ENCODE peak calls at places on chromosome 15, in six cellular contexts. One of them, this sample, is unnamed.

GRCh38 chr15:67135494-67135893 is 70.1 kb downstream of the SMAD3 start:
- DNase-seq in neural crest cell: no peak
- DNase-seq in K562: no peak
- DNase-seq in cardiac fibroblast: no peak
- DNase-seq in body of pancreas: no peak
- DNase-seq in Calu3: no peak
- DNase-seq in this sample: no peak

GRCh38 chr15:29183071-29183831 is 86.4 kb downstream of the NSMCE3 start:
- DNase-seq in cardiac fibroblast: peak; percentile 2
- DNase-seq in body of pancreas: no peak
- DNase-seq in K562: no peak
- DNase-seq in neural crest cell: no peak
- DNase-seq in Calu3: no peak
- DNase-seq in this sample: no peak

GRCh38 chr15:42494998-42495360 is 455 bp upstream of the SNAP23 start:
- DNase-seq in body of pancreas: peak; percentile 67
- DNase-seq in K562: peak; percentile 12
- DNase-seq in Calu3: peak; percentile 30
- DNase-seq in neural crest cell: no peak
- DNase-seq in cardiac fibroblast: peak; percentile 86
- DNase-seq in this sample: peak; percentile 31

GRCh38 chr15:75397494-75397893 is 29.1 kb upstream of the MAN2C1 start:
- DNase-seq in cardiac fibroblast: peak; percentile 11
- DNase-seq in Calu3: no peak
- DNase-seq in body of pancreas: no peak
- DNase-seq in neural crest cell: no peak
- DNase-seq in K562: no peak
- DNase-seq in this sample: no peak

GRCh38 chr15:51380999-51381806 is 39.7 kb downstream of the GLDN start:
- DNase-seq in cardiac fibroblast: peak; percentile 90
- DNase-seq in neural crest cell: peak; percentile 44
- DNase-seq in Calu3: peak; percentile 72
- DNase-seq in body of pancreas: peak; percentile 57
- DNase-seq in K562: peak; percentile 81
- DNase-seq in this sample: peak; percentile 47

GRCh38 chr15:85551221-85551832 is 170.9 kb downstream of the AKAP13 start:
- DNase-seq in neural crest cell: no peak
- DNase-seq in K562: no peak
- DNase-seq in Calu3: no peak
- DNase-seq in cardiac fibroblast: peak; percentile 28
- DNase-seq in body of pancreas: no peak
- DNase-seq in this sample: no peak

GRCh38 chr15:39574416-39574815 is 6.5 kb upstream of the THBS1 start:
- DNase-seq in Calu3: no peak
- DNase-seq in cardiac fibroblast: peak; percentile 50
- DNase-seq in body of pancreas: no peak
- DNase-seq in K562: no peak
- DNase-seq in neural crest cell: no peak
- DNase-seq in this sample: no peak

GRCh38 chr15:84871428-84871985 is 13.0 kb upstream of the SLC28A1 start:
- DNase-seq in Calu3: no peak
- DNase-seq in cardiac fibroblast: no peak
- DNase-seq in neural crest cell: no peak
- DNase-seq in K562: no peak
- DNase-seq in body of pancreas: no peak
- DNase-seq in this sample: no peak

GRCh38 chr15:87080547-87080946 is 1000.9 kb downstream of the AGBL1 start:
- DNase-seq in neural crest cell: no peak
- DNase-seq in K562: no peak
- DNase-seq in Calu3: no peak
- DNase-seq in body of pancreas: no peak
- DNase-seq in cardiac fibroblast: no peak
- DNase-seq in this sample: no peak

GRCh38 chr15:99635794-99636193 is 70.0 kb downstream of the MEF2A start:
- DNase-seq in body of pancreas: no peak
- DNase-seq in cardiac fibroblast: no peak
- DNase-seq in Calu3: no peak
- DNase-seq in neural crest cell: no peak
- DNase-seq in K562: no peak
- DNase-seq in this sample: no peak

GRCh38 chr15:79849789-79850188 is 47.0 kb downstream of the MTHFS start:
- DNase-seq in Calu3: peak; percentile 30
- DNase-seq in K562: peak; percentile 22
- DNase-seq in neural crest cell: peak; percentile 44
- DNase-seq in body of pancreas: peak; percentile 21
- DNase-seq in cardiac fibroblast: peak; percentile 67
- DNase-seq in this sample: no peak

GRCh38 chr15:52496776-52497470 is 31.8 kb downstream of the MYO5A start:
- DNase-seq in K562: no peak
- DNase-seq in neural crest cell: no peak
- DNase-seq in cardiac fibroblast: peak; percentile 67
- DNase-seq in body of pancreas: no peak
- DNase-seq in Calu3: peak; percentile 1
- DNase-seq in this sample: no peak

GRCh38 chr15:51634591-51635198 is 12.1 kb upstream of the DMXL2 start:
- DNase-seq in Calu3: no peak
- DNase-seq in K562: no peak
- DNase-seq in cardiac fibroblast: no peak
- DNase-seq in neural crest cell: no peak
- DNase-seq in body of pancreas: no peak
- DNase-seq in this sample: no peak

GRCh38 chr15:38885001-38885400 is 320.4 kb upstream of the RASGRP1 start:
- DNase-seq in neural crest cell: no peak
- DNase-seq in cardiac fibroblast: peak; percentile 78
- DNase-seq in K562: no peak
- DNase-seq in Calu3: no peak
- DNase-seq in body of pancreas: no peak
- DNase-seq in this sample: no peak

GRCh38 chr15:91209318-91209717 is 109.3 kb downstream of the SV2B start:
- DNase-seq in Calu3: no peak
- DNase-seq in body of pancreas: no peak
- DNase-seq in K562: no peak
- DNase-seq in cardiac fibroblast: no peak
- DNase-seq in neural crest cell: no peak
- DNase-seq in this sample: no peak

GRCh38 chr15:36972704-36973103 is 127.6 kb downstream of the MEIS2 start:
- DNase-seq in Calu3: no peak
- DNase-seq in cardiac fibroblast: no peak
- DNase-seq in K562: no peak
- DNase-seq in body of pancreas: no peak
- DNase-seq in neural crest cell: no peak
- DNase-seq in this sample: no peak

GRCh38 chr15:60370804-60371700 is 26.7 kb downstream of the ANXA2 start:
- DNase-seq in neural crest cell: no peak
- DNase-seq in Calu3: peak; percentile 87
- DNase-seq in body of pancreas: peak; percentile 74
- DNase-seq in cardiac fibroblast: peak; percentile 99
- DNase-seq in K562: no peak
- DNase-seq in this sample: no peak

GRCh38 chr15:24848050-24848449 is 106.7 kb upstream of the SNRPN start:
- DNase-seq in K562: no peak
- DNase-seq in Calu3: no peak
- DNase-seq in cardiac fibroblast: peak; percentile 29
- DNase-seq in body of pancreas: peak; percentile 33
- DNase-seq in neural crest cell: peak; percentile 28
- DNase-seq in this sample: no peak

GRCh38 chr15:44447772-44448376 is 20.4 kb downstream of the CTDSPL2 start:
- DNase-seq in K562: no peak
- DNase-seq in neural crest cell: no peak
- DNase-seq in cardiac fibroblast: no peak
- DNase-seq in body of pancreas: no peak
- DNase-seq in Calu3: no peak
- DNase-seq in this sample: no peak

GRCh38 chr15:66862111-66862815 is 160.2 kb downstream of the SMAD6 start:
- DNase-seq in cardiac fibroblast: peak; percentile 48
- DNase-seq in body of pancreas: no peak
- DNase-seq in neural crest cell: no peak
- DNase-seq in Calu3: no peak
- DNase-seq in K562: no peak
- DNase-seq in this sample: no peak

GRCh38 chr15:49032601-49033145 is 13.6 kb downstream of the SECISBP2L start:
- DNase-seq in neural crest cell: no peak
- DNase-seq in Calu3: no peak
- DNase-seq in cardiac fibroblast: no peak
- DNase-seq in K562: no peak
- DNase-seq in body of pancreas: no peak
- DNase-seq in this sample: no peak

GRCh38 chr15:51356147-51356546 is 14.7 kb downstream of the GLDN start:
- DNase-seq in neural crest cell: no peak
- DNase-seq in Calu3: no peak
- DNase-seq in body of pancreas: no peak
- DNase-seq in cardiac fibroblast: no peak
- DNase-seq in K562: no peak
- DNase-seq in this sample: no peak

GRCh38 chr15:47582283-47582682 is 135.0 kb upstream of the SEMA6D start:
- DNase-seq in cardiac fibroblast: no peak
- DNase-seq in neural crest cell: no peak
- DNase-seq in Calu3: no peak
- DNase-seq in K562: no peak
- DNase-seq in body of pancreas: no peak
- DNase-seq in this sample: no peak

DNA sequence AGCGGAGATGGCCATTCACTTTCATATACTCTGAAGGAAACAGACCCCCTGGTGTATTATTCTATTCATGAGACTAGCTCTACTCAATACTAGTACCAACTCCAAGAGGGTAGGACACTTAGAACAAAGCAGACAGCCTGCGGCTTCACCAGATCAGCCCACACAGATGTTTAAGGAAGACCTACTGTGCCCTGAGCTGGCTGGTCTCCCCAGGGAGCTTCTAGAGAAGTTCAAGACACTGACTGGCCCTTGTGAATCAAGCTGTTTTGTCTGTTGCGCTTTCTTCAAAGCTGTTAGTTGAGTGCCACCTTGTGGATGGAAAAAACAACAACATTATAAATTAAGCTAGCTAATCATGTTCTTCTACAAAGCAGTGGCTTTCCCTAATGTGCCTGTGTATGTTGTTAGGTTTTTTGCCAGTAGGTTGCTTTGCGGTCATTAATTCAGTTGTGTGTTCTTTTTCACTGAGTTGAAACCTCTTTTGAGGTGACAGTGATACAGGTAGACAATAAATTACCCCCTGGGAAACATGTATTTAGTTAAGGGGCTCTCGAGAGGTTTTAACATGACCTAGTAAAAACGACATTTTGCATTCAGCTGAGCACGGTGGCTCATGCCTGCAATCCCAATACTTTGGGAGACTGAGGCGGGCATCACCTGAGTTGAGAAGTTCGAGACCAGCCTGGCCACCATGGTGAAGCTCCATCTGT is 64.2 kb upstream of the MYZAP start:
- DNase-seq in neural crest cell: peak; percentile 28
- DNase-seq in body of pancreas: peak; percentile 52
- DNase-seq in K562: peak; percentile 45
- DNase-seq in cardiac fibroblast: peak; percentile 96
- DNase-seq in Calu3: peak; percentile 51
- DNase-seq in this sample: peak; percentile 61
- TF ChIP-seq CTCF in neural crest cell: peak; percentile 82
- TF ChIP-seq CTCF in body of pancreas: peak; percentile 75
- TF ChIP-seq CTCF in K562: peak; percentile 57
- TF ChIP-seq CTCF in cardiac fibroblast: peak; percentile 50
- TF ChIP-seq CTCF in Calu3: peak; percentile 62
- TF ChIP-seq CTCF in this sample: peak; percentile 76

GRCh38 chr15:96626936-96627577 is 296.6 kb downstream of the NR2F2 start:
- DNase-seq in Calu3: no peak
- DNase-seq in cardiac fibroblast: peak; percentile 6
- DNase-seq in neural crest cell: peak; percentile 9
- DNase-seq in body of pancreas: no peak
- DNase-seq in K562: no peak
- DNase-seq in this sample: no peak
- TF ChIP-seq CTCF in Calu3: no peak
- TF ChIP-seq CTCF in cardiac fibroblast: no peak
- TF ChIP-seq CTCF in neural crest cell: no peak
- TF ChIP-seq CTCF in body of pancreas: no peak
- TF ChIP-seq CTCF in K562: no peak
- TF ChIP-seq CTCF in this sample: no peak

GRCh38 chr15:23503546-23503945 is 56.5 kb upstream of the GOLGA6L2 start:
- DNase-seq in cardiac fibroblast: no peak
- DNase-seq in neural crest cell: no peak
- DNase-seq in K562: no peak
- DNase-seq in body of pancreas: no peak
- DNase-seq in Calu3: no peak
- DNase-seq in this sample: no peak

GRCh38 chr15:23497710-23498111 is 50.7 kb upstream of the GOLGA6L2 start:
- DNase-seq in K562: peak; percentile 18
- DNase-seq in cardiac fibroblast: peak; percentile 12
- DNase-seq in neural crest cell: peak; percentile 2
- DNase-seq in body of pancreas: no peak
- DNase-seq in Calu3: no peak
- DNase-seq in this sample: no peak
- TF ChIP-seq CTCF in K562: peak; percentile 50
- TF ChIP-seq CTCF in cardiac fibroblast: peak; percentile 27
- TF ChIP-seq CTCF in neural crest cell: peak; percentile 52
- TF ChIP-seq CTCF in body of pancreas: peak; percentile 23
- TF ChIP-seq CTCF in Calu3: no peak
- TF ChIP-seq CTCF in this sample: peak; percentile 62

DNA sequence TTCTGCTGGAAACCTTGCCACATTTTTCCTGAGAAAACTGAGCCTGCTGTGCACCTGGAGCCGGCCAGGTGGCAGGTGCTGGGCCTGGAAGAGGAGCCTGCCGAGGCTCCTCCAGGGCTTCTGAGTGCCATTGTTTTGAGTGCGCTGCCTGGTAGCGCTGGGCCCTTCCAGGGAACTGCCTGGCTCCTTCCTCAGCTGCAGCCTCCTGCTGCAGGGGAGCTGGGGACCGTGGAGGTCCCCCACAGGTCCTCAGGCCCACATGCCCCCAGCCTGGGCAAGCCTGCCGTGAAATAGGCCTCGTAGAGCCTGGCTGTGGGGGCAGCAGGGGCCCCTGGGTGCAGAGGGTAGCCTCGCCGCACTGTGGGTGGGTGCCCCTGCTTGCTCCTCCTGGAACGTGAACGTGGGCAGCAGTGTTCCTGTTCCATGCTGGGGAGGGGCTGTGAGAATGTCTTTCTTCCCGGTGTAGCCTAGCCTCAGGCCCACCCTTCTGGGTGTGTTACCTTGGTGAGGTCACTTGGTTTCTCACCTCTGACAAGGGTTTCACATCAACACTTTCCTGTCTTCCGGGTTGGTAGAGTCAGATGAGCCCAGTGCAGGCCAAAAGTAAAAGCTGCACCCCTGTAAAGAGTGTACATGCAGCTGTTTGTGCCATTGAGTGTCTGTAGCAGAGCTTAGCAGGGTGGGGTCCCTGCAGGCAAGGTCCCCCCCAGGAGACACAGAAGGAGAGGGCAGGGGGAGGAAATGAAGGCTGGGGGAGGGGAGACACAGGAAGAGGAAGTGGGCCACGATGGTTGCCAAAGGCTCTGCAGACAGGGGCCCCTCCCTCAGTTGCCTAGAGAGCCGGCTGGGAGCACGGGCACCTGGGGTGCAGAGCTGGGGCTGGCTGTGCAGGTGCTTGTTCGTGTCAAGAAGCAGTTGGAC is 34.5 kb downstream of the KLF13 start:
- DNase-seq in cardiac fibroblast: no peak
- DNase-seq in Calu3: no peak
- DNase-seq in K562: no peak
- DNase-seq in body of pancreas: peak; percentile 87
- DNase-seq in neural crest cell: no peak
- DNase-seq in this sample: no peak
- TF ChIP-seq CTCF in cardiac fibroblast: no peak
- TF ChIP-seq CTCF in Calu3: no peak
- TF ChIP-seq CTCF in K562: no peak
- TF ChIP-seq CTCF in body of pancreas: no peak
- TF ChIP-seq CTCF in neural crest cell: no peak
- TF ChIP-seq CTCF in this sample: no peak